ENCODE peak calls at places on chromosomes 7 and 10, in ten cellular contexts. T is upper lobe of right lung, G is lower lobe of right lung, Y is ovary, K is osteoblast, V is Peyer's patch, A is testis, U is heart left ventricle, J is upper lobe of left lung, R is iPS DF 6.9. W is an unnamed sample. For H3K27me3 and H3K4me1, the result is how much of the 10 kb centered on the place peaks cover.

GRCh38 chr10:13439771-13440708 is 88.8 kb downstream of the BEND7 start:
- DNase-seq in Y (peak), A (peak), T (peak), R (no peak), V (peak), K (peak), J (peak), U (peak), G (peak), W (peak)

GRCh38 chr10:10794776-10795175 is 222.9 kb upstream of the CELF2 start:
- DNase-seq in T (no peak), Y (no peak), U (no peak), A (no peak), G (no peak), R (no peak), J (no peak), V (no peak), K (peak), W (no peak)

GRCh38 chr7:99120503-99120902 is 23.4 kb downstream of the SMURF1 start:
- DNase-seq in V (no peak), T (no peak), A (no peak), Y (no peak), J (no peak), U (no peak), R (no peak), K (no peak), G (no peak), W (no peak)

GRCh38 chr7:18019562-18019961 is 8.1 kb downstream of the PRPS1L1 start:
- DNase-seq in R (no peak), J (no peak), K (no peak), A (no peak), Y (no peak), V (no peak), U (no peak), G (no peak), T (no peak), W (no peak)

GRCh38 chr7:36967387-36967786 is 243.1 kb upstream of the AOAH start:
- DNase-seq in T (no peak), J (no peak), A (peak), K (peak), V (no peak), U (peak), Y (peak), G (no peak), R (peak), W (peak)

GRCh38 chr7:157278167-157278790 is 58.5 kb upstream of the DNAJB6 start:
- DNase-seq in J (no peak), U (no peak), R (no peak), G (no peak), V (no peak), T (peak), Y (no peak), A (no peak), K (peak), W (no peak)

GRCh38 chr10:95517536-95518454 is 43.4 kb downstream of the SORBS1 start:
- DNase-seq in A (no peak), J (no peak), R (no peak), Y (no peak), T (no peak), G (no peak), V (no peak), U (no peak), K (no peak), W (peak)

GRCh38 chr7:158614695-158615094 is 27.1 kb upstream of the PTPRN2 start:
- DNase-seq in U (no peak), R (no peak), K (no peak), T (no peak), V (no peak), Y (no peak), G (no peak), A (no peak), J (no peak), W (no peak)

GRCh38 chr10:24272374-24272773 is 63.4 kb downstream of the KIAA1217 start:
- DNase-seq in K (no peak), U (no peak), J (no peak), G (no peak), V (no peak), A (no peak), Y (no peak), T (no peak), R (no peak), W (no peak)

GRCh38 chr7:94031865-94032264 is 27.7 kb upstream of the BET1 start:
- DNase-seq in T (no peak), V (no peak), G (no peak), A (no peak), Y (no peak), J (no peak), R (no peak), K (no peak), U (no peak), W (no peak)

GRCh38 chr7:31814187-31814586 is 127.2 kb downstream of the PPP1R17 start:
- DNase-seq in G (no peak), A (peak), R (no peak), Y (no peak), T (no peak), J (no peak), K (peak), U (no peak), V (no peak), W (peak)

GRCh38 chr10:944034-944831 is 12.7 kb upstream of the LARP4B start:
- DNase-seq in K (peak), R (no peak), U (peak), G (peak), Y (no peak), A (peak), J (peak), T (peak), V (peak), W (peak)

GRCh38 chr7:150961510-150962284 is 16.4 kb downstream of the KCNH2 start:
- DNase-seq in T (no peak), R (no peak), G (no peak), J (peak), U (no peak), A (peak), V (no peak), Y (no peak), K (no peak), W (no peak)

GRCh38 chr10:18008989-18009388 is 57.3 kb downstream of the SLC39A12 start:
- DNase-seq in G (no peak), V (no peak), K (no peak), Y (no peak), A (no peak), T (no peak), J (no peak), U (no peak), R (no peak), W (no peak)

GRCh38 chr7:150931199-150931869 is 46.8 kb downstream of the KCNH2 start:
- DNase-seq in G (no peak), Y (no peak), R (no peak), K (peak), J (no peak), U (no peak), T (no peak), V (no peak), A (no peak), W (no peak)

GRCh38 chr10:102811346-102811745 is 25.9 kb downstream of the CYP17A1 start:
- DNase-seq in R (no peak), T (no peak), G (no peak), J (no peak), Y (no peak), V (no peak), A (no peak), U (no peak), K (no peak), W (no peak)

GRCh38 chr7:1052031-1052818 is 7.9 kb downstream of the GPR146 start:
- DNase-seq in K (no peak), A (no peak), T (no peak), G (peak), U (no peak), V (no peak), J (peak), R (no peak), Y (no peak), W (no peak)

GRCh38 chr10:112218960-112219359 is 35.4 kb upstream of the GPAM start:
- DNase-seq in J (no peak), A (no peak), V (no peak), T (no peak), Y (no peak), U (no peak), K (no peak), R (no peak), G (no peak), W (no peak)

GRCh38 chr7:10644849-10645248 is 328.8 kb upstream of the PHF14 start:
- DNase-seq in U (no peak), V (no peak), J (no peak), T (no peak), K (no peak), G (no peak), R (no peak), Y (no peak), A (no peak), W (no peak)

GRCh38 chr10:188546-188945 is 53.3 kb downstream of the ZMYND11 start:
- DNase-seq in Y (no peak), K (peak), R (no peak), T (no peak), U (no peak), V (no peak), G (no peak), J (no peak), A (no peak), W (no peak)

GRCh38 chr7:101676956-101677355 is 47.9 kb upstream of the MYL10 start:
- DNase-seq in K (no peak), R (no peak), T (no peak), G (no peak), V (no peak), U (no peak), A (no peak), J (no peak), Y (no peak), W (no peak)

GRCh38 chr7:16926283-16926682 is 44.5 kb upstream of the AGR3 start:
- DNase-seq in G (no peak), R (no peak), A (peak), T (no peak), V (no peak), J (no peak), K (no peak), Y (no peak), U (peak), W (peak)

GRCh38 chr7:36784991-36785940 is 61.0 kb upstream of the AOAH start:
- DNase-seq in G (peak), T (peak), A (peak), Y (no peak), K (no peak), V (peak), U (peak), J (no peak), R (no peak), W (peak)

GRCh38 chr7:134562136-134562535 is 13.2 kb downstream of the AKR1B15 start:
- DNase-seq in A (peak), U (no peak), T (no peak), G (no peak), K (peak), Y (no peak), V (no peak), J (no peak), R (no peak), W (no peak)

GRCh38 chr10:74683621-74684114 is 142.7 kb upstream of the KAT6B start:
- DNase-seq in V (no peak), A (no peak), J (no peak), G (no peak), Y (no peak), T (no peak), R (no peak), K (no peak), U (no peak), W (no peak)

GRCh38 chr7:12423355-12423994 is 19.8 kb upstream of the VWDE start:
- DNase-seq in V (no peak), J (no peak), Y (no peak), K (peak), G (no peak), A (no peak), R (no peak), U (no peak), T (no peak), W (no peak)

GRCh38 chr10:109773818-109774440 is 149.4 kb downstream of the XPNPEP1 start:
- DNase-seq in K (peak), T (no peak), G (no peak), R (no peak), V (no peak), U (no peak), A (no peak), Y (no peak), J (no peak), W (no peak)

GRCh38 chr10:128263891-128264688 is 137.9 kb upstream of the MKI67 start:
- DNase-seq in G (peak), U (peak), Y (no peak), A (peak), T (peak), K (no peak), R (no peak), J (no peak), V (peak), W (peak)

GRCh38 chr7:38507379-38507778 is 123.8 kb downstream of the AMPH start:
- DNase-seq in U (no peak), R (no peak), Y (no peak), K (no peak), A (no peak), T (no peak), G (no peak), J (no peak), V (no peak), W (no peak)

GRCh38 chr7:41979834-41980307 is 257.1 kb downstream of the GLI3 start:
- DNase-seq in U (no peak), J (no peak), Y (peak), G (no peak), A (no peak), R (peak), T (no peak), V (no peak), K (no peak), W (no peak)

GRCh38 chr10:48934672-48935071 is 5.0 kb downstream of the LRRC18 start:
- DNase-seq in T (no peak), U (no peak), K (no peak), Y (no peak), G (no peak), A (no peak), J (no peak), R (no peak), V (no peak), W (no peak)

GRCh38 chr7:88091988-88092675 is 127.7 kb downstream of the SRI start:
- DNase-seq in R (no peak), U (no peak), Y (no peak), V (no peak), T (no peak), K (no peak), J (no peak), A (no peak), G (no peak), W (no peak)

GRCh38 chr10:120963053-120963533 is 111.9 kb downstream of the WDR11 start:
- DNase-seq in G (peak), T (peak), K (no peak), A (no peak), V (no peak), U (no peak), J (peak), R (no peak), Y (no peak), W (no peak)

GRCh38 chr10:89683911-89684310 is 17.5 kb upstream of the KIF20B start:
- DNase-seq in K (no peak), A (no peak), U (no peak), Y (no peak), V (no peak), R (no peak), T (no peak), J (no peak), G (no peak), W (peak)

GRCh38 chr10:26365681-26366327 is 72.3 kb upstream of the APBB1IP start:
- DNase-seq in V (no peak), G (no peak), R (no peak), T (no peak), Y (no peak), A (no peak), K (no peak), U (no peak), J (no peak), W (no peak)

GRCh38 chr7:2646680-2647571 is 15.1 kb downstream of the TTYH3 start:
- DNase-seq in J (peak), V (no peak), T (no peak), U (no peak), Y (no peak), R (no peak), A (peak), K (no peak), G (no peak), W (no peak)

GRCh38 chr7:28408105-28408973 is 4.0 kb upstream of the CREB5 start:
- DNase-seq in Y (peak), G (peak), V (no peak), R (no peak), K (peak), A (peak), T (no peak), J (peak), U (peak), W (peak)

GRCh38 chr7:28408974-28409715 is 3.2 kb upstream of the CREB5 start:
- DNase-seq in G (peak), V (peak), R (no peak), J (peak), U (peak), A (peak), T (peak), K (peak), Y (peak), W (peak)

GRCh38 chr7:28405662-28406061 is 6.7 kb upstream of the CREB5 start:
- DNase-seq in U (peak), G (no peak), R (no peak), Y (no peak), K (peak), J (no peak), V (no peak), T (no peak), A (no peak), W (peak)

GRCh38 chr7:28406192-28406591 is 6.1 kb upstream of the CREB5 start:
- DNase-seq in T (no peak), A (peak), G (no peak), J (no peak), R (no peak), V (no peak), K (peak), U (no peak), Y (no peak), W (no peak)

GRCh38 chr7:28407643-28408042 is 4.7 kb upstream of the CREB5 start:
- DNase-seq in Y (no peak), U (no peak), T (no peak), K (peak), G (no peak), V (no peak), A (no peak), J (no peak), R (no peak), W (peak)
- H3K27me3 ChIP-seq in Y (under half), U (under half), T (under half), K (under half), G (under half), V (under half), A (under half), J (under half), R (under half), W (under half)

DNA sequence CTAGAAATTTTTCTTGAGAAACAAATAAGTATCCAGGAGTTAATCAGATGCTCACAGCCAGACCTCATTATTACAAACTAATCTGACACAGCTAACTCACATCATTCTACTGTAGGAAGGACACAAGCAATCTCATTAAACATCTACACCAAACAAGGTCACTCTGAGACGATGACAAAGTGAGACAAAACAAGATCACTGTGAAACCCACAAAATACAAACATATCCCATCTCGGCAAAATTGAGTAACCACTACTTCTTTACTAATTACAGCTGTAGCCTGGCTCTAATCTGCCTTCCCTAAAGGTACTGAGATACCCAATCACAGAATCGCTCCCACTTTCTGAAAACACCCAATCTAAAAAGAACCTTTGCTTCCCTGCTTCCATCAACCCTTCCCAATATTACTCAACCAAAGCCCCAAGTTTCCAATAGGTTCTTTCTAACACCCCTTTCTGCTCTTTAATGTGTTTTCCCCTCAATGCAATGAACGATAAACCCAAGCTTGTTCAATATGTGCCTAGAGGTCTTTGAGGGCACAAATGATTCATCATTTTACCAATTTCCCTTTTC is 26.9 kb downstream of the CCDC6 start:
- DNase-seq in V (no peak), R (no peak), T (no peak), A (no peak), Y (no peak), J (no peak), U (no peak), G (no peak), K (no peak), W (no peak)
- H3K4me1 ChIP-seq in V (under half), R (under half), T (under half), A (under half), Y (under half), J (under half), U (under half), G (under half), K (under half), W (half or more)

DNA sequence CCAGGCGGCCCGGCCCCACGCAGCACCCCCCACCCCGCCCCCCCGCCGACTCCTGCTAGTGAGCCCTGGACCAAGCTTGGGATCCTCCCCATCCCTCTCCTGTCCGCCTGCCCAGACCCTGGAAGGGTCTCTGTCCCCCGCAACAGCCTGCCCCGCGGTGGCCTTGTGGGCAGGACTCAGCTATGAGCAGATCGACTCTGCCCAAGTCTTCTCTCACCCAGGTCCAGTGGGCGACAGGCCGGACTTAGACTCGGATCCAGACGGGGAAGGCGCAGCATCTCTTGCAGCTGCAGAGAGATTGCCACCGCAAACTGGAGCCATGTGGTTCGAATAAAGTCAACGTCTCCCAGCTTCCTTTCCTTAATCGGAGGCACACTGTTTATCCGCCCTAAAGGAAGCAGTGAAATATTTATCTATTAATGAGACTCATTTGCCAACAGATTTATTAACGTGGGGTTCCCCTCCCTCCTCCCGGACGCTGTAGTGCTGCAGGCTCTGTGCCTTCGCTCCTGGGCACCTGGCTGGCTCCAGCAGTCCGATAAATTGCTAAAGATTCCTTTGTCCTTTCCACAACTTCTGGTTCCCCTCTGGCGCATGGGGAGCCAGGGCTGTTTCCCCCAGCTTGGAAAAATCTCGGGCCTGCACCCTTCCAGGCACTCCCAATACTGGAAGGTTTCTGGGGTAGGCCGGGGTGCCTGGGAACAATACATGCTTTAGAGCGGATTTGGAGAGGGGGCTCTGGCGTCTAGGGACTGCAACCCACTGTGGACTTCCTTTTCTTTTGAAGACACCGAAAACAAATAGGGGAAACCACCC is 634 bp upstream of the HOXA7 start:
- DNase-seq in J (no peak), A (peak), K (peak), V (peak), Y (peak), R (no peak), G (no peak), T (no peak), U (no peak), W (no peak)
- H3K27me3 ChIP-seq in J (half or more), A (under half), K (under half), V (under half), Y (under half), R (half or more), G (half or more), T (half or more), U (half or more), W (half or more)

DNA sequence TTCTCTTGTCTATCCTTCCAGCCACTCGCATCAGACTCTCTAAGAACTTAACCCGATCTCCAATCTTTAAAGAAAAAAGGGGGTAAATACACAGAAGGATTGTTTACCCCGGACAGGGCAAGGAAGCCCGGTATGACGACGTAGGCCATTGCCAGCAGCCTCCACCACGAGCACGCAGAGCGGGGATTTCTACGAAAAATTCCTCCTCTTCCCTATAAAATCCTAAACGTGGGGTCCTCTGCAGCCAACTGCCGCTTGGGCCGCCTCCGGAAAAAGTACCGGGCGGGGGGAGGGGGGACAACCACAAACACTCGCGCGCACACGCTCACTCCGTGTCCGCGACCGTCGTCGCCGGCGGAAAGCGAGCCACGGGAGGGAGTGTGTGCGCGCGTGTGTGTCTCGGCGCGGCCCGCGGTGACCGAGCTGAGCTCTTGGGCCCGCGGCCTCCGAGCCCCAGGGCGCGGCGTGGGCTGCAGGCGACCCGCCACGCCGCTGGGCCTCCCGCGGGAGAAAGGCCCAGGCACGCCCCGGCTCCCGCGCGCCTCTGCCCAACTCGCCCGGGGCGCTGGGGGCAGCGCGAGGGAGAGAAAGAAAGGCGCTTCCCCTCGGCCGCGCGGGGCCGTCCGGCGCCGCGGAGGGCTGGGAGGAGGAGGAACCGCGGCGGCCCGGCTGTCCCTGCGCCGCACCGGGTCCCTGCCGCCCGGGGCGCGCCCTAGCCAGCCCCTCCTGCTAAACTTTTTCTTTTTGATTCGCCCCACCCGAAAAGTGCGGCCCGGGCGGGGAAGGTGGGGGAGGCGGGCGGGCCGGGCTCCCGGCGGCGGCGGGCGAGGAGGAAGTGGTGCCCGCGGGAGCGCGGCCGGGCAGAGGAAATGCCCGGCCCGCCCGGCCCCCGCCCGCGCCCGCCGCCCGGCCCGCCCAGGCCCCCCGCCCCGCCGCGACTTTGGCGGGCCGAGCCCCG is 1.6 kb downstream of the CTBP2 start:
- DNase-seq in T (peak), G (peak), K (peak), U (peak), V (no peak), J (peak), R (no peak), Y (peak), A (peak), W (no peak)
- H3K4me1 ChIP-seq in T (under half), G (half or more), K (under half), U (under half), V (under half), J (half or more), R (under half), Y (under half), A (under half), W (under half)